ENCODE peak calls at places on chromosomes 11 and 22, in six cellular contexts. One of them, this sample, is unnamed.

GRCh38 chr22:42190274-42190673 is 59.7 kb upstream of the CYP2D6 start:
- DNase-seq in amniotic epithelial cell: peak
- DNase-seq in Right ventricle myocardium superior: no peak
- DNase-seq in fibroblast of mammary gland: peak
- DNase-seq in SHP77: no peak
- DNase-seq in HFFc6: no peak
- DNase-seq in this sample: no peak

GRCh38 chr11:123272565-123272964 is 77.5 kb upstream of the CLMP start:
- DNase-seq in HFFc6: no peak
- DNase-seq in Right ventricle myocardium superior: no peak
- DNase-seq in fibroblast of mammary gland: no peak
- DNase-seq in SHP77: no peak
- DNase-seq in amniotic epithelial cell: no peak
- DNase-seq in this sample: no peak

GRCh38 chr11:100340416-100341323 is 346.4 kb upstream of the ARHGAP42 start:
- DNase-seq in SHP77: no peak
- DNase-seq in Right ventricle myocardium superior: no peak
- DNase-seq in HFFc6: no peak
- DNase-seq in fibroblast of mammary gland: no peak
- DNase-seq in amniotic epithelial cell: peak
- DNase-seq in this sample: no peak

GRCh38 chr11:72227316-72228228 is 3.0 kb downstream of the INPPL1 start:
- DNase-seq in HFFc6: no peak
- DNase-seq in SHP77: peak
- DNase-seq in Right ventricle myocardium superior: no peak
- DNase-seq in amniotic epithelial cell: no peak
- DNase-seq in fibroblast of mammary gland: peak
- DNase-seq in this sample: no peak

GRCh38 chr22:50202130-50202671 is 1.4 kb downstream of the SELENOO start:
- DNase-seq in SHP77: no peak
- DNase-seq in HFFc6: no peak
- DNase-seq in fibroblast of mammary gland: no peak
- DNase-seq in Right ventricle myocardium superior: no peak
- DNase-seq in amniotic epithelial cell: no peak
- DNase-seq in this sample: no peak

GRCh38 chr11:62142921-62143320 is 19.1 kb downstream of the INCENP start:
- DNase-seq in Right ventricle myocardium superior: peak
- DNase-seq in amniotic epithelial cell: no peak
- DNase-seq in fibroblast of mammary gland: no peak
- DNase-seq in HFFc6: no peak
- DNase-seq in SHP77: no peak
- DNase-seq in this sample: no peak

GRCh38 chr11:10658621-10659338 is 34.8 kb downstream of the IRAG1 start:
- DNase-seq in amniotic epithelial cell: no peak
- DNase-seq in Right ventricle myocardium superior: no peak
- DNase-seq in SHP77: no peak
- DNase-seq in HFFc6: no peak
- DNase-seq in fibroblast of mammary gland: no peak
- DNase-seq in this sample: no peak

GRCh38 chr11:1638344-1638743 is 8.8 kb downstream of the KRTAP5-5 start:
- DNase-seq in Right ventricle myocardium superior: no peak
- DNase-seq in HFFc6: no peak
- DNase-seq in amniotic epithelial cell: no peak
- DNase-seq in fibroblast of mammary gland: no peak
- DNase-seq in SHP77: no peak
- DNase-seq in this sample: no peak

GRCh38 chr22:20009018-20009482 is 7.6 kb downstream of the ARVCF start:
- DNase-seq in HFFc6: no peak
- DNase-seq in SHP77: no peak
- DNase-seq in fibroblast of mammary gland: no peak
- DNase-seq in amniotic epithelial cell: no peak
- DNase-seq in Right ventricle myocardium superior: peak
- DNase-seq in this sample: no peak

GRCh38 chr11:104870910-104871309 is 27.4 kb downstream of the CASP12 start:
- DNase-seq in Right ventricle myocardium superior: no peak
- DNase-seq in fibroblast of mammary gland: no peak
- DNase-seq in HFFc6: no peak
- DNase-seq in SHP77: no peak
- DNase-seq in amniotic epithelial cell: peak
- DNase-seq in this sample: no peak

GRCh38 chr11:61891331-61892084 is at the start of gene FADS3:
- DNase-seq in SHP77: peak
- DNase-seq in amniotic epithelial cell: peak
- DNase-seq in HFFc6: peak
- DNase-seq in fibroblast of mammary gland: peak
- DNase-seq in Right ventricle myocardium superior: peak
- DNase-seq in this sample: no peak

GRCh38 chr11:62280452-62280851 is 10.5 kb downstream of the SCGB2A2 start:
- DNase-seq in amniotic epithelial cell: no peak
- DNase-seq in SHP77: no peak
- DNase-seq in fibroblast of mammary gland: no peak
- DNase-seq in Right ventricle myocardium superior: no peak
- DNase-seq in HFFc6: no peak
- DNase-seq in this sample: no peak

GRCh38 chr11:19209617-19210016 is 7.8 kb upstream of the CSRP3 start:
- DNase-seq in fibroblast of mammary gland: no peak
- DNase-seq in HFFc6: no peak
- DNase-seq in amniotic epithelial cell: peak
- DNase-seq in Right ventricle myocardium superior: no peak
- DNase-seq in SHP77: no peak
- DNase-seq in this sample: no peak

GRCh38 chr11:125871391-125872137 is 15.9 kb upstream of the HYLS1 start:
- DNase-seq in amniotic epithelial cell: peak
- DNase-seq in HFFc6: peak
- DNase-seq in fibroblast of mammary gland: peak
- DNase-seq in SHP77: peak
- DNase-seq in Right ventricle myocardium superior: no peak
- DNase-seq in this sample: no peak

GRCh38 chr11:118834428-118835028 is 43.6 kb upstream of the DDX6 start:
- DNase-seq in fibroblast of mammary gland: peak
- DNase-seq in HFFc6: no peak
- DNase-seq in amniotic epithelial cell: peak
- DNase-seq in SHP77: no peak
- DNase-seq in Right ventricle myocardium superior: no peak
- DNase-seq in this sample: no peak

GRCh38 chr11:133905677-133906156 is 51.1 kb downstream of the IGSF9B start:
- DNase-seq in SHP77: no peak
- DNase-seq in amniotic epithelial cell: no peak
- DNase-seq in fibroblast of mammary gland: no peak
- DNase-seq in Right ventricle myocardium superior: no peak
- DNase-seq in HFFc6: no peak
- DNase-seq in this sample: no peak

GRCh38 chr11:112023104-112023503 is 2.1 kb upstream of the DLAT start:
- DNase-seq in amniotic epithelial cell: no peak
- DNase-seq in HFFc6: no peak
- DNase-seq in fibroblast of mammary gland: no peak
- DNase-seq in SHP77: no peak
- DNase-seq in Right ventricle myocardium superior: no peak
- DNase-seq in this sample: no peak

GRCh38 chr11:100923555-100923954 is 206.1 kb downstream of the PGR start:
- DNase-seq in amniotic epithelial cell: peak
- DNase-seq in fibroblast of mammary gland: peak
- DNase-seq in HFFc6: peak
- DNase-seq in Right ventricle myocardium superior: no peak
- DNase-seq in SHP77: peak
- DNase-seq in this sample: no peak

GRCh38 chr11:77259681-77260080 is 41.8 kb downstream of the GDPD4 start:
- DNase-seq in amniotic epithelial cell: peak
- DNase-seq in Right ventricle myocardium superior: no peak
- DNase-seq in HFFc6: no peak
- DNase-seq in fibroblast of mammary gland: peak
- DNase-seq in SHP77: no peak
- DNase-seq in this sample: no peak

GRCh38 chr11:22216940-22217339 is 24.1 kb downstream of the ANO5 start:
- DNase-seq in SHP77: no peak
- DNase-seq in amniotic epithelial cell: no peak
- DNase-seq in fibroblast of mammary gland: no peak
- DNase-seq in HFFc6: no peak
- DNase-seq in Right ventricle myocardium superior: no peak
- DNase-seq in this sample: no peak

GRCh38 chr11:12841946-12842630 is 167.0 kb upstream of the RASSF10 start:
- DNase-seq in amniotic epithelial cell: peak
- DNase-seq in fibroblast of mammary gland: peak
- DNase-seq in Right ventricle myocardium superior: no peak
- DNase-seq in SHP77: no peak
- DNase-seq in HFFc6: peak
- DNase-seq in this sample: no peak

GRCh38 chr22:24578355-24579241 is 14.3 kb downstream of the LRRC75B start:
- DNase-seq in fibroblast of mammary gland: no peak
- DNase-seq in Right ventricle myocardium superior: no peak
- DNase-seq in amniotic epithelial cell: peak
- DNase-seq in SHP77: no peak
- DNase-seq in HFFc6: peak
- DNase-seq in this sample: no peak

GRCh38 chr22:37639771-37640590 is 512 bp downstream of the SH3BP1 start:
- DNase-seq in HFFc6: no peak
- DNase-seq in SHP77: no peak
- DNase-seq in Right ventricle myocardium superior: no peak
- DNase-seq in fibroblast of mammary gland: no peak
- DNase-seq in amniotic epithelial cell: no peak
- DNase-seq in this sample: no peak

GRCh38 chr22:29842740-29843139 is 4.7 kb upstream of the ASCC2 start:
- DNase-seq in HFFc6: peak
- DNase-seq in fibroblast of mammary gland: peak
- DNase-seq in Right ventricle myocardium superior: no peak
- DNase-seq in amniotic epithelial cell: peak
- DNase-seq in SHP77: no peak
- DNase-seq in this sample: peak

GRCh38 chr11:123103326-123103980 is 41.5 kb upstream of the HSPA8 start:
- DNase-seq in SHP77: peak
- DNase-seq in fibroblast of mammary gland: peak
- DNase-seq in HFFc6: peak
- DNase-seq in amniotic epithelial cell: peak
- DNase-seq in Right ventricle myocardium superior: peak
- DNase-seq in this sample: no peak

GRCh38 chr11:126776125-126776524 is 224.4 kb downstream of the KIRREL3 start:
- DNase-seq in HFFc6: no peak
- DNase-seq in SHP77: no peak
- DNase-seq in amniotic epithelial cell: no peak
- DNase-seq in fibroblast of mammary gland: no peak
- DNase-seq in Right ventricle myocardium superior: no peak
- DNase-seq in this sample: no peak

GRCh38 chr11:43947815-43948214 is 5.4 kb downstream of the C11orf96 start:
- DNase-seq in fibroblast of mammary gland: no peak
- DNase-seq in amniotic epithelial cell: no peak
- DNase-seq in SHP77: no peak
- DNase-seq in Right ventricle myocardium superior: no peak
- DNase-seq in HFFc6: no peak
- DNase-seq in this sample: no peak

GRCh38 chr11:56624661-56625110 is 10.0 kb upstream of the OR5M1 start:
- DNase-seq in SHP77: no peak
- DNase-seq in fibroblast of mammary gland: peak
- DNase-seq in HFFc6: peak
- DNase-seq in amniotic epithelial cell: peak
- DNase-seq in Right ventricle myocardium superior: no peak
- DNase-seq in this sample: peak

GRCh38 chr11:108973402-108974119 is 308.7 kb downstream of the DDX10 start:
- DNase-seq in fibroblast of mammary gland: peak
- DNase-seq in amniotic epithelial cell: peak
- DNase-seq in HFFc6: peak
- DNase-seq in SHP77: no peak
- DNase-seq in Right ventricle myocardium superior: no peak
- DNase-seq in this sample: peak

GRCh38 chr22:41512421-41513194 is 31.7 kb downstream of the POLR3H start:
- DNase-seq in amniotic epithelial cell: peak
- DNase-seq in SHP77: no peak
- DNase-seq in HFFc6: peak
- DNase-seq in Right ventricle myocardium superior: no peak
- DNase-seq in fibroblast of mammary gland: peak
- DNase-seq in this sample: peak

GRCh38 chr22:35312198-35313059 is 12.7 kb downstream of the TOM1 start:
- DNase-seq in HFFc6: peak
- DNase-seq in fibroblast of mammary gland: peak
- DNase-seq in amniotic epithelial cell: no peak
- DNase-seq in SHP77: peak
- DNase-seq in Right ventricle myocardium superior: no peak
- DNase-seq in this sample: no peak

GRCh38 chr11:83027794-83028193 is 43.9 kb downstream of the RAB30 start:
- DNase-seq in SHP77: no peak
- DNase-seq in amniotic epithelial cell: no peak
- DNase-seq in HFFc6: no peak
- DNase-seq in fibroblast of mammary gland: no peak
- DNase-seq in Right ventricle myocardium superior: no peak
- DNase-seq in this sample: no peak

GRCh38 chr11:16356751-16357365 is 512 bp upstream of the SOX6 start:
- DNase-seq in fibroblast of mammary gland: no peak
- DNase-seq in HFFc6: peak
- DNase-seq in amniotic epithelial cell: peak
- DNase-seq in SHP77: no peak
- DNase-seq in Right ventricle myocardium superior: peak
- DNase-seq in this sample: no peak

GRCh38 chr11:121590772-121591404 is 138.1 kb upstream of the SORL1-AS1 start:
- DNase-seq in amniotic epithelial cell: no peak
- DNase-seq in fibroblast of mammary gland: no peak
- DNase-seq in Right ventricle myocardium superior: no peak
- DNase-seq in HFFc6: no peak
- DNase-seq in SHP77: no peak
- DNase-seq in this sample: no peak

GRCh38 chr22:20427945-20428417 is 9.6 kb downstream of the SCARF2 start:
- DNase-seq in fibroblast of mammary gland: no peak
- DNase-seq in amniotic epithelial cell: no peak
- DNase-seq in SHP77: no peak
- DNase-seq in HFFc6: no peak
- DNase-seq in Right ventricle myocardium superior: no peak
- DNase-seq in this sample: no peak

GRCh38 chr11:105046898-105047579 is 1.9 kb upstream of the CARD16 start:
- DNase-seq in Right ventricle myocardium superior: no peak
- DNase-seq in fibroblast of mammary gland: peak
- DNase-seq in HFFc6: peak
- DNase-seq in SHP77: no peak
- DNase-seq in amniotic epithelial cell: peak
- DNase-seq in this sample: peak

GRCh38 chr11:134565343-134565891 is 153.4 kb upstream of the B3GAT1 start:
- DNase-seq in amniotic epithelial cell: no peak
- DNase-seq in Right ventricle myocardium superior: no peak
- DNase-seq in SHP77: no peak
- DNase-seq in HFFc6: no peak
- DNase-seq in fibroblast of mammary gland: peak
- DNase-seq in this sample: no peak

This sample was measured in kidney epithelial cell.